ENCODE peak calls at places on chromosomes 12 and 14, in four cellular contexts. R, T, G and Q are unnamed samples.

GRCh38 chr12:124920353-124920935 is 6.0 kb upstream of the UBC start:
- DNase-seq in T (no peak), G (no peak), R (no peak), Q (no peak)

GRCh38 chr12:92971869-92972524 is 42.9 kb upstream of the EEA1 start:
- DNase-seq in T (no peak), G (no peak), R (no peak), Q (peak)

GRCh38 chr12:2970744-2971143 is 11.5 kb downstream of the TEAD4 start:
- DNase-seq in R (no peak), T (no peak), G (no peak), Q (peak)

GRCh38 chr12:18798445-18799139 is 60.7 kb downstream of the CAPZA3 start:
- DNase-seq in T (no peak), G (no peak), R (peak), Q (no peak)

GRCh38 chr12:108980831-108981618 is 39.8 kb downstream of the SVOP start:
- DNase-seq in G (no peak), T (no peak), R (no peak), Q (no peak)

GRCh38 chr12:88207921-88208640 is 66.0 kb downstream of the TMTC3 start:
- DNase-seq in G (no peak), T (peak), R (no peak), Q (peak)

GRCh38 chr12:124771462-124772361 is 92.0 kb downstream of the SCARB1 start:
- DNase-seq in G (peak), T (peak), R (peak), Q (peak)

GRCh38 chr12:103809154-103809553 is 31.9 kb downstream of the NT5DC3 start:
- DNase-seq in R (no peak), G (no peak), T (no peak), Q (no peak)

GRCh38 chr14:55599250-55599879 is 19.4 kb downstream of the KTN1 start:
- DNase-seq in G (no peak), T (peak), R (peak), Q (peak)

GRCh38 chr14:72401632-72402428 is 469.6 kb downstream of the RGS6 start:
- DNase-seq in G (no peak), R (no peak), T (no peak), Q (no peak)

GRCh38 chr12:46562625-46563228 is 190.2 kb upstream of the SLC38A2 start:
- DNase-seq in T (no peak), R (peak), G (no peak), Q (peak)

GRCh38 chr12:47977046-47977771 is 13.8 kb downstream of the TMEM106C start:
- DNase-seq in G (no peak), T (no peak), R (no peak), Q (no peak)

GRCh38 chr14:32469388-32470160 is 140.5 kb downstream of the AKAP6 start:
- DNase-seq in G (no peak), T (no peak), R (peak), Q (peak)

GRCh38 chr12:1579626-1580025 is 14.8 kb downstream of the FBXL14 start:
- DNase-seq in G (no peak), T (no peak), R (no peak), Q (peak)

GRCh38 chr12:48441122-48441521 is 31.2 kb upstream of the ANP32D start:
- DNase-seq in G (no peak), R (no peak), T (no peak), Q (peak)

GRCh38 chr14:33972522-33973162 is 21.8 kb upstream of the EGLN3 start:
- DNase-seq in G (no peak), T (no peak), R (no peak), Q (no peak)

GRCh38 chr12:29807125-29807524 is 23.4 kb upstream of the TMTC1 start:
- DNase-seq in R (peak), G (no peak), T (no peak), Q (peak)

GRCh38 chr14:60757617-60758016 is 23.1 kb downstream of the MNAT1 start:
- DNase-seq in T (no peak), R (no peak), G (no peak), Q (peak)

GRCh38 chr12:6089041-6089823 is 35.2 kb downstream of the VWF start:
- DNase-seq in R (peak), T (peak), G (no peak), Q (no peak)

GRCh38 chr14:68541128-68541896 is 251.6 kb downstream of the ZFP36L1 start:
- DNase-seq in T (no peak), G (no peak), R (no peak), Q (no peak)

GRCh38 chr12:45051490-45052105 is 699 bp upstream of the DBX2 start:
- DNase-seq in R (no peak), T (no peak), G (no peak), Q (peak)

GRCh38 chr12:92158711-92159534 is 13.3 kb upstream of the BTG1 start:
- DNase-seq in G (no peak), T (no peak), R (no peak), Q (no peak)

GRCh38 chr14:75980856-75981255 is 939 bp downstream of the TGFB3 start:
- DNase-seq in T (peak), R (no peak), G (no peak), Q (peak)

GRCh38 chr12:92304335-92305066 is 158.9 kb upstream of the BTG1 start:
- DNase-seq in G (no peak), T (no peak), R (no peak), Q (no peak)

GRCh38 chr12:5003025-5003666 is 40.5 kb upstream of the KCNA5 start:
- DNase-seq in T (peak), R (peak), G (peak), Q (peak)

GRCh38 chr14:72513994-72514659 is 379.8 kb downstream of the DPF3 start:
- DNase-seq in G (no peak), T (no peak), R (peak), Q (peak)

GRCh38 chr12:4579305-4580097 is 17.5 kb downstream of the DYRK4 start:
- DNase-seq in T (no peak), R (peak), G (no peak), Q (peak)

GRCh38 chr12:52126050-52126604 is 46.6 kb downstream of the SMIM41 start:
- DNase-seq in T (no peak), G (no peak), R (no peak), Q (no peak)

GRCh38 chr12:44835641-44836379 is 40.3 kb downstream of the NELL2 start:
- DNase-seq in T (no peak), G (no peak), R (no peak), Q (no peak)

GRCh38 chr14:34682787-34683321 is 31.5 kb downstream of the CFL2 start:
- DNase-seq in G (no peak), R (no peak), T (no peak), Q (peak)

GRCh38 chr14:38202444-38203191 is 5.1 kb upstream of the SSTR1 start:
- DNase-seq in G (no peak), R (no peak), T (no peak), Q (no peak)

GRCh38 chr12:112665971-112666370 is 125.6 kb upstream of the RPH3A start:
- DNase-seq in G (no peak), R (no peak), T (no peak), Q (no peak)

GRCh38 chr14:100146548-100147091 is 12.8 kb downstream of the DEGS2 start:
- DNase-seq in G (no peak), R (no peak), T (no peak), Q (no peak)
- TF ChIP-seq CTCF in G (no peak), R (peak), T (no peak), Q (no peak)

GRCh38 chr12:24997496-24997895 is 48.6 kb upstream of the BCAT1 start:
- DNase-seq in T (no peak), R (no peak), G (no peak), Q (peak)
- H3K4me3 ChIP-seq in T (no peak), R (no peak), G (no peak), Q (no peak)

GRCh38 chr12:68334136-68334535 is 2.0 kb upstream of the MDM1 start:
- DNase-seq in T (no peak), G (no peak), R (no peak), Q (no peak)
- TF ChIP-seq CTCF in T (no peak), G (no peak), R (peak), Q (no peak)

DNA sequence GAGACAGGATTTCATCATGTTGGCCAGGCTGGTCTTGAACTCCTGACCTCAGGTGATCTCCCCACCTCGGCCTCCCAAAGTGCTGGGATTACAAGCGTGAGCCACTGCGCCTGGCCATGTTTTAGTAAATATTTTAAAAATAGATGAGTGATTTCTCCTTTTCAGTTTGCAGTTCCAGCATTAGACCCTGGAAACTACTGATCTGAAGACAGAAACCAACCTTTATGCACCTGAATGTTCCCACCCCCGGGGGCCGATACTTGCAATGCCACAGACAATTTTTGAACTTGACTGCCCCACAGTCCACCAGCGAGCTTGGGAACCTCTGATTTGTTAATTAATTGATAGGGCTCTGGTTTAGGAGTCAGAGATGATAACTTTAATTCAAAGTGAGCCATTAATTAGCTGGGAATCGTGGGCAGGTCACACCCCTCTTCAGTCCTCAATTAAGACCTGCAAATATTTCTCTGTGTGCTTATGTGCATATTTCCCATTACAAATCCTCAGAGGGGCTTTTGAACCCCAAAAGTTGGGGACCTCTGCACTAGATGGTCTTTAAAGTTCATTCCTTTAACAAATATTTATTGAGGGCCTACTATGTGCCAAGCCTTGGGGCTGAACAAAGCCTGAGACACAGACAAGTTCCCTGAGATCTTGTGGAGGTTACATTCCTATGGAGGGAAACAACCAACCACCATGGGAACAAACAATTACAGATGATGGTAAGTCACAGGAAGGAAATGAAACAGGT is 4.1 kb upstream of the TMEM120B start:
- DNase-seq in T (no peak), G (no peak), R (no peak), Q (no peak)
- H3K4me3 ChIP-seq in T (no peak), G (no peak), R (no peak), Q (no peak)

DNA sequence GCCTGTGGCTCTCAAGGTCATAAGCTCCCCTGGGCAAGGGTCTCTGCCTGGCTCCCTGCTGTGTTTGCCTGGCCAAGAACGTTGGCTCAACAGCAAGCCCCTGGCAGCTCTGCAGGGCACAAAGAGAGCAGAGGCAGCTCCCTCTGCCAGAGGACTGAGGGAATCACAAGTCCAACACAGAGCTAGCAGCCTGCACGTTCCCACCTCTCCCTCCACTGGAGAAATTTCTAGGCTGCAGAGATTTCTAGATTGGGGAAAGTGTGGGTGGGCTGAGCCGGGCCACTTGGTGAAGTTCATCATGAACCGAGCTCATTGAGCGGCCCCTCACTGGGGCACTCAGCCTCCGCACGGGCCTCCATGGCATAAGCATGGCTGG is 19.8 kb downstream of the ZFYVE21 start:
- DNase-seq in G (no peak), T (peak), R (no peak), Q (no peak)
- TF ChIP-seq CTCF in G (no peak), T (peak), R (no peak), Q (no peak)

DNA sequence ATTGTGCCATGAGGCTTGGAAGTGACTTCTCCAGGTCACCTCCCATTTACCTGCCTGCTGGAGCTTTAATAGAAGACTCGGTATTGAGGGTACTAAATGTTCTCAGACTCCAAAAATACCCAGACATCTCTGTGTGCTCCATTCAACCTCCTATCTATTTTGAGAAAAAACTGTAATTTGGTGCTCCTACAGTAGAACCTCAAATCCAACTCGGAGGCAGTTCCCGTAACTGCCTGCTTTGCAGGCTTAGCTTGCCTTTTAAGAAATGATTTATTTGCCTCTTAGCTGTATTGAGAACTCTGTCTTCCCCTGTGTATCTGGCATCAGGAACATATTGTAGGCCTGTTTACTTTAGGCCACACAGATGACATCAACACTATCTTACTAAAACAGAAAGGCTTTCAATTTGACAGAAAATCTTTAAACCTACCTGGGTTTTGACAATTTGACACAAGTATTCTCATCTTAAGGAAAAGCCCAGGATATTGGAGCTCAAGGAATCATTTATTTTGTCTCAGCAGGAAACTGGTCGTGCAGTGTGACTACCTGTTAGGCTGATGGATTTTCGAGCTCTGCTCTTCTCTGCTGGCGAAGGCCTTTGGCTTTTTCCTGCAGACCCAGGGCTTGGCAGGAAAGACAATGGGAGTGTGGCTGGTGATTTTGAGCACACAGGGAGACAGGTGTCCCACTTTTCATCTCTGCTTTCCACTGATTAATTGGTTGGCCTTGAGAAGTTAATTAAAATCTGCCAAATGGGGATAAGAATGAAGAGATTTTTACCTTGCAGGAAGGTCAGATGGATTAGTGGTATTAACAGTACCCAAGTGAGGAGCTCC is 314.8 kb downstream of the SNAPC1 start:
- DNase-seq in R (no peak), G (no peak), T (no peak), Q (no peak)
- H3K4me3 ChIP-seq in R (no peak), G (no peak), T (no peak), Q (no peak)